ENCODE peak calls at places on chromosomes 2 and 18, in five cellular contexts. One of them, this sample, is unnamed.

GRCh38 chr2:177325554-177325953 is 61.0 kb upstream of the NFE2L2 start:
- DNase-seq in HCT116: no peak
- DNase-seq in HepG2: peak; percentile 40
- DNase-seq in GM12878: no peak
- DNase-seq in H1: no peak
- DNase-seq in this sample: no peak

GRCh38 chr2:58019209-58019608 is 27.4 kb upstream of the VRK2 start:
- DNase-seq in HCT116: no peak
- DNase-seq in HepG2: no peak
- DNase-seq in GM12878: no peak
- DNase-seq in H1: no peak
- DNase-seq in this sample: no peak

GRCh38 chr18:55334875-55335274 is 253.1 kb downstream of the TCF4 start:
- DNase-seq in HCT116: no peak
- DNase-seq in HepG2: no peak
- DNase-seq in GM12878: no peak
- DNase-seq in H1: no peak
- DNase-seq in this sample: no peak

GRCh38 chr2:237358721-237359595 is 55.0 kb downstream of the COL6A3 start:
- DNase-seq in HCT116: no peak
- DNase-seq in HepG2: no peak
- DNase-seq in GM12878: no peak
- DNase-seq in H1: no peak
- DNase-seq in this sample: no peak

GRCh38 chr2:46703588-46703987 is 212.0 kb downstream of the MCFD2 start:
- DNase-seq in HCT116: no peak
- DNase-seq in HepG2: no peak
- DNase-seq in GM12878: peak; percentile 19
- DNase-seq in H1: no peak
- DNase-seq in this sample: no peak

GRCh38 chr2:161208527-161209139 is 48.4 kb downstream of the TANK start:
- DNase-seq in HCT116: peak; percentile 41
- DNase-seq in HepG2: peak; percentile 37
- DNase-seq in GM12878: no peak
- DNase-seq in H1: no peak
- DNase-seq in this sample: peak; percentile 80

GRCh38 chr2:45821558-45822271 is 170.2 kb downstream of the PRKCE start:
- DNase-seq in HCT116: peak; percentile 23
- DNase-seq in HepG2: peak; percentile 66
- DNase-seq in GM12878: no peak
- DNase-seq in H1: no peak
- DNase-seq in this sample: no peak

GRCh38 chr2:56749152-56749752 is 565.5 kb downstream of the CCDC85A start:
- DNase-seq in HCT116: peak; percentile 21
- DNase-seq in HepG2: peak; percentile 18
- DNase-seq in GM12878: no peak
- DNase-seq in H1: no peak
- DNase-seq in this sample: no peak

GRCh38 chr2:144382848-144383247 is 137.1 kb downstream of the ZEB2 start:
- DNase-seq in HCT116: no peak
- DNase-seq in HepG2: no peak
- DNase-seq in GM12878: peak; percentile 80
- DNase-seq in H1: no peak
- DNase-seq in this sample: no peak
- TF ChIP-seq SRF in HCT116: no peak
- TF ChIP-seq SRF in HepG2: no peak
- TF ChIP-seq SRF in GM12878: no peak
- TF ChIP-seq SRF in H1: no peak
- TF ChIP-seq SRF in this sample: no peak

GRCh38 chr2:196230051-196230450 is 58.7 kb upstream of the STK17B start:
- DNase-seq in HCT116: no peak
- DNase-seq in HepG2: no peak
- DNase-seq in GM12878: no peak
- DNase-seq in H1: no peak
- DNase-seq in this sample: no peak
- TF ChIP-seq SRF in HCT116: no peak
- TF ChIP-seq SRF in HepG2: no peak
- TF ChIP-seq SRF in GM12878: no peak
- TF ChIP-seq SRF in H1: no peak
- TF ChIP-seq SRF in this sample: no peak

GRCh38 chr18:6731197-6731596 is 1.7 kb downstream of the ARHGAP28 start:
- DNase-seq in HCT116: no peak
- DNase-seq in HepG2: no peak
- DNase-seq in GM12878: no peak
- DNase-seq in H1: no peak
- DNase-seq in this sample: no peak

GRCh38 chr18:6728809-6729246 is 688 bp upstream of the ARHGAP28 start:
- DNase-seq in HCT116: no peak
- DNase-seq in HepG2: no peak
- DNase-seq in GM12878: no peak
- DNase-seq in H1: no peak
- DNase-seq in this sample: peak; percentile 29

GRCh38 chr18:6732952-6733351 is 3.4 kb downstream of the ARHGAP28 start:
- DNase-seq in HCT116: no peak
- DNase-seq in HepG2: no peak
- DNase-seq in GM12878: no peak
- DNase-seq in H1: no peak
- DNase-seq in this sample: no peak

GRCh38 chr18:6728318-6728717 is 1.2 kb upstream of the ARHGAP28 start:
- DNase-seq in HCT116: no peak
- DNase-seq in HepG2: no peak
- DNase-seq in GM12878: no peak
- DNase-seq in H1: no peak
- DNase-seq in this sample: peak; percentile 15

GRCh38 chr18:6729247-6730091 is at the start of gene ARHGAP28:
- DNase-seq in HCT116: no peak
- DNase-seq in HepG2: no peak
- DNase-seq in GM12878: no peak
- DNase-seq in H1: peak; percentile 71
- DNase-seq in this sample: peak; percentile 88
- TF ChIP-seq SRF in HCT116: no peak
- TF ChIP-seq SRF in HepG2: no peak
- TF ChIP-seq SRF in GM12878: no peak
- TF ChIP-seq SRF in H1: no peak
- TF ChIP-seq SRF in this sample: no peak

GRCh38 chr2:31415421-31415820 is 879 bp upstream of the XDH start:
- DNase-seq in HCT116: no peak
- DNase-seq in HepG2: no peak
- DNase-seq in GM12878: no peak
- DNase-seq in H1: no peak
- DNase-seq in this sample: no peak

GRCh38 chr2:31414601-31415241 is at the start of gene XDH:
- DNase-seq in HCT116: no peak
- DNase-seq in HepG2: no peak
- DNase-seq in GM12878: no peak
- DNase-seq in H1: no peak
- DNase-seq in this sample: no peak

GRCh38 chr2:31411771-31412170 is 2.8 kb downstream of the XDH start:
- DNase-seq in HCT116: no peak
- DNase-seq in HepG2: no peak
- DNase-seq in GM12878: no peak
- DNase-seq in H1: no peak
- DNase-seq in this sample: no peak

GRCh38 chr2:31413876-31414550 is 529 bp downstream of the XDH start:
- DNase-seq in HCT116: no peak
- DNase-seq in HepG2: no peak
- DNase-seq in GM12878: no peak
- DNase-seq in H1: no peak
- DNase-seq in this sample: no peak

DNA sequence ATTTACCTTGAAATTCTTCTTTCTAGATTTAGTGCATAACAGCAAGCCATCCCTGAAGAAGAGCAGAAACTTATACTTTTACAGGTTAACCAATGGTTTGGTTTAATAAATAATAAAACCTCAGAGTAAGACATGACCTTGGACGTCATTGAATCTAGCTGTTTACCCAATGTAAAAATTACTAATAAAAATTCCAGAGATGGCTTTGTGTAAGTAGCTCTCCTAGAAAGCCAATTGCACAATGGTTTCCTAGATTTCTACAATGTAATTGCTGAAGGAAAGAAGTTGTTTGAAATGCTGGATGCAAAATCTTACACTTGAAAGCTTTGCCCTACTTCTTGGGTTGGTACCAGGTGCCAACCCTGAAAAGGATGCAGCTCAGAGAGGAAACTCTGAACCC is 1.5 kb downstream of the XDH start:
- DNase-seq in HCT116: no peak
- DNase-seq in HepG2: no peak
- DNase-seq in GM12878: no peak
- DNase-seq in H1: no peak
- DNase-seq in this sample: no peak
- TF ChIP-seq SRF in HCT116: no peak
- TF ChIP-seq SRF in HepG2: no peak
- TF ChIP-seq SRF in GM12878: no peak
- TF ChIP-seq SRF in H1: no peak
- TF ChIP-seq SRF in this sample: no peak

DNA sequence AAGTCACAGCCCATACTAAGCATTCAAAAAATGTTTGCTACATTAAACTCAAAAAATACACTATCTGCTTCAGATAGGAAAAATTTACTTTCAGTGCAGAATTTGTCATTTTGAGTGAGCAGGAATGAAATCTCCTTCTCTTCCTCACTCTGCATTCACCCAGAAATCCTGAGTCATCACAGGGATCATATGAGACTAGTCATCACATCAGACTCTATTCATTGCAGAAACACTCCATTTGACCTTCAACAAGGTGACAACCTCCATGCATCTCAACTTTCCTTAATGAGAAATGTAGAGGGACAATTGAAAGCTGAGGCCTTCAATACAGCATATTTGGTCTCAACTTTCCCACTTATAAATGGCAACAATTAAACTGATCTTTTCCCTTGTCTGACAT is 130.4 kb upstream of the CYP26B1 start:
- DNase-seq in HCT116: no peak
- DNase-seq in HepG2: no peak
- DNase-seq in GM12878: no peak
- DNase-seq in H1: no peak
- DNase-seq in this sample: no peak
- TF ChIP-seq SRF in HCT116: no peak
- TF ChIP-seq SRF in HepG2: no peak
- TF ChIP-seq SRF in GM12878: no peak
- TF ChIP-seq SRF in H1: no peak
- TF ChIP-seq SRF in this sample: no peak

GRCh38 chr2:88857951-88858406 is 166.5 kb downstream of the RPIA start:
- DNase-seq in HCT116: no peak
- DNase-seq in HepG2: no peak
- DNase-seq in GM12878: no peak
- DNase-seq in H1: no peak
- DNase-seq in this sample: no peak
- TF ChIP-seq SRF in HCT116: no peak
- TF ChIP-seq SRF in HepG2: no peak
- TF ChIP-seq SRF in GM12878: no peak
- TF ChIP-seq SRF in H1: no peak
- TF ChIP-seq SRF in this sample: no peak

DNA sequence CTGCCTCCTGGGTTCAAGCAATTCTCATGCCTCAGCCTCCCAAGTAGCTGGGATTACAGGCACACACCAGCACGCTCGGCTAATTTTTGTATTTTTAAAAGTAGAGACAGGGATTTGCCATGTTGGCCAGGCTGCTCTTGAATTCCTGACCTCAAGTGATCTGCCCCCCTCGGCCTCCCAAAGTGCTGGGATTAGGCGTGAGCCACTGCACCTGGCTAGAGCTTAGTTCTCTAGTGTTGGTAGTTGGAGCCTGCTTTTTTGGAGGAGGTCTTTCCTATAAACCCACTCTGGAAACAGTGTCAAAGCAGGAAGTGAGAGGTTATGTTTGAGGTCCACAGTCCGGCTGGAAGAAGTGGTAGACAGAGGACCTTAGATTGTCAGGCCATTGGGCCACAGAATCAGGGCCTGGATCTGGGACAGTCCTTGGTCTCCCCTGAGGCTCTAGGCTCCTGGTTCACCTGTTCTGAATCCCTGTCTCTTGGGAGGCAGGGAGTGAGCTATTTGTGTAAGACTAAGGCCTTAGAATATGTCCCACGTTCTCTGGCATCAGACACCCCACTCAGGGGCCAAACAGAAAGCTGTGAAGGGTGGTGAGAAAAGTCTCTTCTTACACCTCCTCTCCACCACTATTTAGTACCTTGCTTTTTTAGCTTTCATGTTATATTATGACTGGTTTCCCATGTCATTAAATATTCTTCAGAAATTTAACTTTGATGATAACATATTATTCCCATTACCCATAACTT is 34.5 kb downstream of the PCBP1 start:
- DNase-seq in HCT116: no peak
- DNase-seq in HepG2: peak; percentile 40
- DNase-seq in GM12878: no peak
- DNase-seq in H1: no peak
- DNase-seq in this sample: peak; percentile 42
- TF ChIP-seq SRF in HCT116: no peak
- TF ChIP-seq SRF in HepG2: no peak
- TF ChIP-seq SRF in GM12878: no peak
- TF ChIP-seq SRF in H1: no peak
- TF ChIP-seq SRF in this sample: no peak

GRCh38 chr2:15942711-15943345 is 2.5 kb downstream of the MYCN start:
- DNase-seq in HCT116: no peak
- DNase-seq in HepG2: no peak
- DNase-seq in GM12878: no peak
- DNase-seq in H1: no peak
- DNase-seq in this sample: no peak
- TF ChIP-seq SRF in HCT116: no peak
- TF ChIP-seq SRF in HepG2: no peak
- TF ChIP-seq SRF in GM12878: no peak
- TF ChIP-seq SRF in H1: no peak
- TF ChIP-seq SRF in this sample: no peak

GRCh38 chr2:67604360-67604759 is 207.2 kb downstream of the ETAA1 start:
- DNase-seq in HCT116: no peak
- DNase-seq in HepG2: no peak
- DNase-seq in GM12878: no peak
- DNase-seq in H1: no peak
- DNase-seq in this sample: no peak
- TF ChIP-seq SRF in HCT116: no peak
- TF ChIP-seq SRF in HepG2: no peak
- TF ChIP-seq SRF in GM12878: no peak
- TF ChIP-seq SRF in H1: no peak
- TF ChIP-seq SRF in this sample: no peak